ENCODE peak calls at places on chromosomes 1 and 21, in eight cellular contexts. Z is fibroblast of pulmonary artery, E is GM06990, D is spleen, M is prostate gland, T is left lung, K is cardiac fibroblast, J is fibroblast of lung. F is an unnamed sample.

GRCh38 chr1:89603651-89604413 is 29.1 kb upstream of the LRRC8C start:
- DNase-seq in M (no peak), D (no peak), T (no peak), Z (peak), J (peak), E (no peak), K (peak), F (peak)

GRCh38 chr1:172326171-172326570 is 94.3 kb upstream of the C1orf105 start:
- DNase-seq in K (no peak), T (no peak), Z (peak), E (no peak), J (peak), M (no peak), D (no peak), F (no peak)

GRCh38 chr1:79501153-79501552 is 494.6 kb upstream of the ADGRL4 start:
- DNase-seq in K (peak), D (no peak), Z (peak), M (no peak), E (no peak), T (no peak), J (peak), F (no peak)

GRCh38 chr1:14138135-14138506 is 438.1 kb downstream of the PRDM2 start:
- DNase-seq in K (no peak), D (no peak), M (no peak), J (peak), T (no peak), E (no peak), Z (no peak), F (no peak)

GRCh38 chr1:197915797-197916686 is 1.1 kb upstream of the LHX9 start:
- DNase-seq in K (peak), E (no peak), J (peak), M (no peak), D (peak), Z (peak), T (no peak), F (peak)

GRCh38 chr1:207831517-207832327 is 79.2 kb downstream of the CD34 start:
- DNase-seq in E (peak), T (no peak), D (no peak), J (no peak), Z (no peak), K (no peak), M (no peak), F (no peak)

GRCh38 chr1:197686231-197686630 is 89.0 kb downstream of the DENND1B start:
- DNase-seq in E (no peak), Z (no peak), J (no peak), M (no peak), T (no peak), K (no peak), D (no peak), F (no peak)

GRCh38 chr1:212158912-212159796 is 123.6 kb downstream of the DTL start:
- DNase-seq in J (no peak), Z (no peak), K (no peak), T (no peak), D (no peak), M (no peak), E (peak), F (no peak)

GRCh38 chr1:94522304-94522703 is 19.3 kb downstream of the F3 start:
- DNase-seq in J (peak), K (peak), Z (peak), D (no peak), M (peak), E (no peak), T (no peak), F (peak)

GRCh38 chr1:90721210-90722194 is 4.4 kb upstream of the BARHL2 start:
- DNase-seq in E (no peak), J (peak), K (peak), Z (peak), T (no peak), M (no peak), D (peak), F (peak)

GRCh38 chr1:172561252-172561651 is 28.3 kb downstream of the SUCO start:
- DNase-seq in Z (no peak), E (no peak), T (no peak), M (no peak), K (no peak), J (peak), D (no peak), F (no peak)

GRCh38 chr1:222081859-222082258 is 340.0 kb upstream of the DUSP10 start:
- DNase-seq in M (no peak), J (peak), K (no peak), E (no peak), T (no peak), Z (no peak), D (no peak), F (no peak)

GRCh38 chr1:85264150-85264549 is 4.7 kb upstream of the C1orf52 start:
- DNase-seq in J (peak), E (no peak), K (no peak), M (no peak), Z (no peak), D (no peak), T (no peak), F (no peak)

GRCh38 chr21:44867999-44868700 is 5.3 kb downstream of the PTTG1IP start:
- DNase-seq in T (no peak), K (no peak), D (no peak), E (no peak), Z (no peak), M (no peak), J (no peak), F (no peak)

GRCh38 chr1:91005285-91005684 is 16.6 kb downstream of the ZNF644 start:
- DNase-seq in J (no peak), K (no peak), T (no peak), M (no peak), D (no peak), Z (no peak), E (no peak), F (no peak)

GRCh38 chr1:223444411-223444810 is 51.2 kb downstream of the CCDC185 start:
- DNase-seq in K (no peak), E (no peak), D (no peak), Z (no peak), J (peak), T (no peak), M (no peak), F (no peak)

GRCh38 chr1:111241797-111242196 is 14.3 kb downstream of the CHI3L2 start:
- DNase-seq in E (no peak), T (no peak), J (peak), D (no peak), M (no peak), K (no peak), Z (no peak), F (no peak)

GRCh38 chr1:200588698-200589097 is 31.9 kb downstream of the KIF14 start:
- DNase-seq in Z (no peak), T (no peak), M (no peak), K (no peak), D (no peak), E (peak), J (no peak), F (no peak)

GRCh38 chr1:25167269-25168192 is 64.8 kb downstream of the SYF2 start:
- DNase-seq in K (no peak), D (no peak), J (no peak), E (no peak), Z (no peak), T (no peak), M (no peak), F (no peak)

GRCh38 chr21:39728341-39728740 is 16.6 kb upstream of the IGSF5 start:
- DNase-seq in E (no peak), D (no peak), J (no peak), Z (no peak), K (no peak), M (no peak), T (no peak), F (no peak)

GRCh38 chr1:205324781-205325180 is 3.2 kb upstream of the NUAK2 start:
- DNase-seq in M (no peak), K (peak), D (no peak), E (no peak), Z (peak), J (peak), T (no peak), F (no peak)

GRCh38 chr1:60857851-60858250 is 224.5 kb upstream of the NFIA start:
- DNase-seq in E (no peak), D (no peak), J (no peak), K (no peak), T (no peak), M (no peak), Z (no peak), F (no peak)

GRCh38 chr1:54381524-54381923 is 24.7 kb downstream of the SSBP3 start:
- DNase-seq in T (no peak), E (no peak), D (no peak), Z (no peak), K (no peak), J (no peak), M (no peak), F (no peak)

GRCh38 chr1:67464058-67464457 is 33.9 kb upstream of the SERBP1 start:
- DNase-seq in E (no peak), M (no peak), K (no peak), Z (no peak), D (no peak), J (no peak), T (no peak), F (no peak)

GRCh38 chr1:3018576-3018975 is 2.7 kb upstream of the ACTRT2 start:
- DNase-seq in T (peak), K (no peak), Z (no peak), M (no peak), D (no peak), J (no peak), E (no peak), F (no peak)

GRCh38 chr1:160855181-160855981 is 7.3 kb downstream of the CD244 start:
- DNase-seq in J (no peak), T (no peak), D (no peak), M (no peak), E (peak), K (no peak), Z (no peak), F (no peak)

GRCh38 chr21:33360281-33360680 is 35.5 kb downstream of the IFNAR1 start:
- DNase-seq in T (no peak), D (no peak), E (no peak), M (no peak), K (peak), J (peak), Z (peak), F (no peak)

GRCh38 chr1:43300661-43301094 is at the start of gene TIE1:
- DNase-seq in K (peak), J (no peak), E (no peak), T (no peak), M (no peak), D (no peak), Z (peak), F (no peak)

GRCh38 chr1:79822053-79822452 is 815.5 kb upstream of the ADGRL4 start:
- DNase-seq in E (no peak), K (no peak), D (peak), M (no peak), Z (no peak), T (no peak), J (no peak), F (no peak)

GRCh38 chr1:72063364-72063763 is 219.0 kb downstream of the NEGR1 start:
- DNase-seq in T (no peak), K (no peak), Z (no peak), E (no peak), D (no peak), M (no peak), J (peak), F (no peak)

GRCh38 chr1:53377438-53377841 is 49.6 kb upstream of the LRP8 start:
- DNase-seq in Z (no peak), J (no peak), M (no peak), T (peak), E (no peak), D (peak), K (no peak), F (no peak)

GRCh38 chr1:165949335-165950130 is 122.1 kb downstream of the UCK2 start:
- DNase-seq in M (no peak), E (no peak), T (no peak), J (no peak), D (no peak), K (no peak), Z (no peak), F (no peak)

GRCh38 chr1:53402891-53403655 is 56.1 kb upstream of the DMRTB1 start:
- DNase-seq in E (no peak), D (no peak), K (no peak), T (no peak), Z (no peak), M (no peak), J (no peak), F (no peak)

GRCh38 chr1:35062518-35063196 is 16.5 kb upstream of the ZMYM1 start:
- DNase-seq in M (no peak), K (peak), D (no peak), T (no peak), Z (peak), E (no peak), J (peak), F (no peak)

GRCh38 chr1:153565529-153566374 is at the start of gene S100A2:
- DNase-seq in D (peak), Z (peak), K (peak), J (peak), M (peak), E (peak), T (peak), F (peak)

GRCh38 chr1:181152892-181153633 is 64.6 kb downstream of the IER5 start:
- DNase-seq in Z (peak), T (peak), M (peak), K (peak), E (peak), J (peak), D (peak), F (no peak)

GRCh38 chr1:39567302-39567701 is 9.3 kb downstream of the PABPC4 start:
- DNase-seq in K (no peak), M (no peak), E (no peak), T (no peak), Z (no peak), D (no peak), J (no peak), F (no peak)

GRCh38 chr1:186754542-186755150 is 74.1 kb upstream of the PLA2G4A start:
- DNase-seq in M (no peak), E (no peak), Z (no peak), D (no peak), J (no peak), K (no peak), T (no peak), F (no peak)
- TF ChIP-seq CTCF in M (no peak), E (no peak), Z (no peak), D (no peak), J (no peak), K (no peak), T (no peak), F (no peak)

DNA sequence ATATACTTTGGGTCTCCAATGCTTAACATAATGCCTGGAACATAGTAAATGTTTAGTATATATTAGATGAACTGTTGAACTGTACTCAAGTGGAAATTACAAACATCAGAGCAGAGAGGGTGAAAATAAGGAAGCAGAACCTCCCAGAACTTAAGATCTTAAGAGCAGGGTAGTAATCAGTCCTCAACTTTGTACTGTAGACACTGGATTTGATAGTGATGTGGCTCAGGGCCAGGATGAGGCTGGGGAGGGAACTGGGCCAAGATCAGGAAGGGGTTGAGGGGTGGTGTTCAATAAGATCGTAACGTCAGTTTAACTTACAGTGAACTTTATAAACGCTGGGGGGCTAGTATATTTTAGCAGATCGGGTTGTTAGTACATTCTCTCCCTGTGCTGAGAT is 15.4 kb downstream of the MPZL1 start:
- DNase-seq in E (no peak), T (no peak), D (no peak), M (no peak), K (no peak), J (no peak), Z (no peak), F (no peak)
- H3K4me3 ChIP-seq in E (no peak), T (no peak), D (no peak), M (no peak), K (no peak), J (no peak), Z (no peak), F (no peak)

DNA sequence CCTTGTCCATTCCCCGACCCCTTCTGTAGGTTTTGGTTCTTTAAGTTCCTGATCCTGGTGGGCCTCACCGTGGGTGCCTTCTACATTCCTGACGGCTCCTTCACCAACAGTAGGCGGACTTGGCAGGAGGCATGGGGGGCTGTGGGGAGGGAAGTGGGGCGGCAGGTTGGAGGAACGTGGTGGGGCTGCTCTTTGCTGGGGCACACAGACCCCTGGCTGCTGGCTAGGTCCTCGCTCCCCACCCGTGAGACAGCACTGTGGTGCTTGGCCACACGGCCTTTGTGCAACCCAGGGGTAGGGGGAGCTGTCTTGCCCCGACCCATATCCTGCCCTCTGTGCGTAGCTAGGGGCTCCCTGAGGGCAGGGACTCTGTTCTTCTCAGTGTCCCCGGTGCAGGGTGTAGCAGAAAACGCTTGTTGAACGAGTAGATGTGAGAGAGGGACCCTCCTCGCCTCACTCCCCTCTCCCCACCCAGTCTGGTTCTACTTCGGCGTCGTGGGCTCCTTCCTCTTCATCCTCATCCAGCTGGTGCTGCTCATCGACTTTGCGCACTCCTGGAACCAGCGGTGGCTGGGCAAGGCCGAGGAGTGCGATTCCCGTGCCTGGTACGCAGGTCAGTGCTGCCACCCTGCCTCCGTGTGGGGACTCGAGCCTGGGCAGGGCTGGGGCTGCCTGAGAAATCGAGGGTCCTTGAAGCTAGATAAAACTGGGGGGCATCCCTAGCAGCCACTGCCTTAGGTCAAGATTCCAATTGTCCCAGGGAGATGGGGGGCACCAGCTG is 12.5 kb downstream of the SERINC2 start:
- DNase-seq in T (no peak), K (no peak), Z (no peak), M (no peak), J (no peak), D (no peak), E (no peak), F (no peak)
- TF ChIP-seq CTCF in T (no peak), K (no peak), Z (no peak), M (no peak), J (no peak), D (no peak), E (no peak), F (no peak)

DNA sequence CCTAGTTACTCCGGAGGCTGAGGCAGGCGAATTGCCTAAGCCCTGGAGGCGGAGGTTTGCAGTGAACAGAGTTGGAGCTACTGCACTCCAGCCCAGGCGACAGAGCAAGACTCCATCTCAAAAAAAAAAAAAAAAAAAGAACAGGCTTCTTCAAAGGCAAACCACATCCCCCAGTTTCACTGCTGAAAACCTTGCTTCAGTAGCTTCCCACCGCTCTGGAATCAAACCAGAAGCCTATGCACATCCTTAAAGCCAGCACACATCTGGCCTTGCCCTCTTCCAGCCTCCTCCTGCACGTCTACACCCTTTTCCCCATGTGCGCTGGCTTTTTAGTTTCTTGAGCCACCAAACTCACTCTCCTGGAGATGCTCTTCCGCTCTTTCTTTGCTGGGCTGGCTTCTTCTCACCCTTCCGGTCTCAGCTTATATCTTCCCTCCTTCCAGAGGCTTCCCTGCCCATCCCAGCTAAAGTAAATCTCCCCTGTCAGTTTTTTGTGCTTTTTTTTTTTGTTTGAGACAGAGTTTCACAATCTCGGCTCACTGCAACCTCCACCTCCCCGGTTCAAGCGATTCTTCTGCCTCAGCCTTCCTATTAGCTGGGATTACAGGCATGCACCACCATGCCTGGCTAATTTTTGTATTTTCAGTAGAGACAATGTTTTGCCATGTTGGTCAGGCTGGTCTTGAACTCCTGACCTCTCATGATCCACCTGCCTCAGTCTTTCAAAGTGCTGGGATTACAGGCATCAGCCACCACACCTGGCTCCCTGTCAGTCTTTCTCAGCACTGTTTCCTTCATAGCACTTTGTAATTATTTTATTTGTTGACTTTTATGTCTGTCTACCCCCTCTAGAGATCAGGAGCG is 42.0 kb upstream of the ID3 start:
- DNase-seq in K (no peak), E (no peak), D (no peak), Z (no peak), T (no peak), J (no peak), M (no peak), F (no peak)
- H3K4me3 ChIP-seq in K (no peak), E (no peak), D (no peak), Z (no peak), T (no peak), J (no peak), M (no peak), F (no peak)

GRCh38 chr1:18799454-18799853 is 60.0 kb downstream of the TAS1R2 start:
- DNase-seq in M (no peak), E (no peak), T (no peak), J (no peak), D (no peak), Z (no peak), K (no peak), F (no peak)

GRCh38 chr1:18803392-18803791 is 56.1 kb downstream of the TAS1R2 start:
- DNase-seq in K (no peak), Z (no peak), E (no peak), T (no peak), M (no peak), D (no peak), J (no peak), F (no peak)

GRCh38 chr1:18803859-18804258 is 55.6 kb downstream of the TAS1R2 start:
- DNase-seq in D (no peak), T (no peak), E (no peak), M (no peak), K (no peak), J (no peak), Z (no peak), F (no peak)

GRCh38 chr1:18800258-18800657 is 59.2 kb downstream of the TAS1R2 start:
- DNase-seq in D (no peak), T (no peak), K (no peak), E (no peak), J (no peak), M (no peak), Z (no peak), F (no peak)

DNA sequence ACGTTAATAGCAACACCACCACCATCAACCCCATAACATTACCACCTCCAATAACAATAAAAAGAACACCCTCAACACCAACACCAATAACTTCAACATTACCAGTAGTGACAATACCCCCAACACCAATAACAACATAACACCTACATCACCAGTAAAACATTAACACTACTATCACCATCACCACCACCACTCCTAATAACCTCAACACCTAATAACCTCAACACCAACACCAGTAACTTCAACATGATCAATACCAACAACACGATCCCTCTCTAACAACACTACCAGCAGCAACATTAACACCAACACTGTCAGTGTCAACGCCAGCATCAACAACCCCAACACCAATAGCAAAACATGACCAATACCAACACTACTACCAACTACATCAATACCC is 57.2 kb downstream of the TAS1R2 start:
- DNase-seq in E (no peak), D (no peak), M (no peak), T (no peak), J (no peak), K (no peak), Z (no peak), F (no peak)
- TF ChIP-seq CTCF in E (no peak), D (no peak), M (no peak), T (no peak), J (no peak), K (no peak), Z (no peak), F (no peak)

GRCh38 chr1:155001438-155001687 is 1.2 kb upstream of the ZBTB7B start:
- DNase-seq in Z (peak), E (no peak), T (no peak), J (no peak), K (no peak), D (no peak), M (no peak), F (no peak)
- H3K4me3 ChIP-seq in Z (peak), E (peak), T (peak), J (peak), K (peak), D (peak), M (peak), F (peak)

GRCh38 chr21:17796037-17796403 is 23.1 kb downstream of the C21orf91 start:
- DNase-seq in T (no peak), K (no peak), J (no peak), E (no peak), M (no peak), D (no peak), Z (no peak), F (no peak)
- TF ChIP-seq CTCF in T (no peak), K (no peak), J (no peak), E (no peak), M (no peak), D (no peak), Z (no peak), F (no peak)

F was measured in AG09309.